ENCODE peak calls at places on chromosome 14, in nine cellular contexts. T, I, S, N, J, Y, Z, R and A are unnamed samples.
A peak's percentile ranks its signal among the peaks of the same experiment; 100 is the strongest.

GRCh38 chr14:42884100-42884499 is 1277.4 kb downstream of the LRFN5 start:
- DNase-seq in T (no peak), S (no peak), I (no peak), J (no peak), N (no peak), Y (no peak), R (peak; percentile 79), Z (no peak), A (no peak)

GRCh38 chr14:102907303-102907844 is 15.1 kb upstream of the AMN start:
- DNase-seq in S (no peak), I (no peak), N (no peak), Z (no peak), Y (no peak), R (no peak), J (no peak), T (no peak), A (no peak)

GRCh38 chr14:89444536-89445125 is 27.6 kb upstream of the FOXN3 start:
- DNase-seq in Y (no peak), J (no peak), Z (no peak), S (no peak), I (no peak), N (no peak), R (no peak), T (no peak), A (no peak)

GRCh38 chr14:67186789-67187188 is 2.5 kb upstream of the GARIN2 start:
- DNase-seq in J (no peak), S (no peak), I (no peak), Y (no peak), R (no peak), T (no peak), Z (peak; percentile 14), N (no peak), A (no peak)

GRCh38 chr14:92600318-92601053 is 86.9 kb downstream of the RIN3 start:
- DNase-seq in J (no peak), Y (no peak), R (no peak), Z (no peak), T (no peak), N (peak; percentile 77), I (no peak), S (peak; percentile 66), A (no peak)

GRCh38 chr14:104396682-104397470 is 182.7 kb upstream of the C14orf180 start:
- DNase-seq in T (no peak), I (no peak), N (no peak), S (no peak), J (no peak), Z (no peak), R (no peak), Y (no peak), A (no peak)

GRCh38 chr14:86796221-86797074 is 1196.5 kb downstream of the GALC start:
- DNase-seq in I (no peak), R (no peak), S (no peak), Y (no peak), J (no peak), T (peak; percentile 42), N (no peak), Z (no peak), A (no peak)

GRCh38 chr14:77376380-77376770 is 519 bp downstream of the TMED8 start:
- DNase-seq in Z (peak; percentile 26), N (no peak), J (peak; percentile 39), S (peak; percentile 29), Y (no peak), T (no peak), I (peak; percentile 31), R (no peak), A (no peak)

GRCh38 chr14:89190779-89191513 is 226.1 kb downstream of the FOXN3 start:
- DNase-seq in T (no peak), N (no peak), S (no peak), I (no peak), Y (no peak), Z (no peak), R (no peak), J (no peak), A (no peak)

GRCh38 chr14:68822132-68822651 is 29.3 kb upstream of the ZFP36L1 start:
- DNase-seq in R (no peak), Y (no peak), T (no peak), J (no peak), N (no peak), I (peak; percentile 72), S (no peak), Z (no peak), A (peak; percentile 34)

GRCh38 chr14:86799244-86799647 is 1193.7 kb downstream of the GALC start:
- DNase-seq in N (peak; percentile 95), S (no peak), Y (no peak), T (peak; percentile 51), Z (no peak), I (no peak), R (peak; percentile 92), J (no peak), A (no peak)

GRCh38 chr14:89773644-89774316 is 180.8 kb downstream of the EFCAB11 start:
- DNase-seq in T (no peak), R (no peak), N (no peak), J (no peak), Z (peak; percentile 53), S (peak; percentile 51), Y (no peak), I (peak; percentile 56), A (no peak)

GRCh38 chr14:65179918-65180724 is 77.8 kb upstream of the MAX start:
- DNase-seq in Z (peak; percentile 42), R (peak; percentile 65), J (no peak), S (peak; percentile 49), Y (no peak), N (peak; percentile 65), T (peak; percentile 37), I (peak; percentile 65), A (no peak)

GRCh38 chr14:96761066-96761465 is 36.1 kb upstream of the VRK1 start:
- DNase-seq in T (no peak), N (no peak), Y (no peak), Z (no peak), I (no peak), J (no peak), S (no peak), R (no peak), A (no peak)

DNA sequence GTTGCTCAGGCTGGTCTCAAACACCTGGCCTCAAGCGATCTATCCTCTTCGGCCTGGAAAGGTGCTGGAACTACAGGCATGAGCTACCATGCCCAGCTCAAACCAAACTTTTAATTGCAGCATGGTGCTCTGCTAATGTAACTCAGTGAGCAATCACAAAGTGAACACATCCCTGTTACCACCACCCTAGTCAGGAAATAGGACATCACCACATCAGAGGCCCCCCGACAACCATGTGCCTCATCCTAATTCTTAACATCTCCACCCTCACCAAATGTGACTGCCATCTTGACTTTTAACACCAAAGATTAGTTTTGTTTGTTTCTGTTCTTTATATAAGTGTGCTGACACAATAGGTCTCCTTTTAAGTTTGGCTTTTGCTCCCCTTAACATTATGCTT is 22.8 kb upstream of the SDR39U1 start:
- DNase-seq in J (no peak), T (no peak), Z (no peak), I (no peak), S (no peak), N (no peak), Y (no peak), R (no peak), A (no peak)
- TF ChIP-seq CTCF in J (no peak), T (no peak), Z (no peak), I (no peak), S (no peak), N (no peak), Y (no peak), R (no peak), A (no peak)

GRCh38 chr14:61753631-61754030 is 8.6 kb upstream of the SNAPC1 start:
- DNase-seq in Y (no peak), I (no peak), S (no peak), Z (no peak), N (no peak), J (no peak), T (no peak), R (no peak), A (no peak)
- TF ChIP-seq CTCF in Y (no peak), I (peak; percentile 24), S (no peak), Z (no peak), N (peak; percentile 10), J (peak; percentile 44), T (peak; percentile 1), R (peak; percentile 31), A (no peak)

DNA sequence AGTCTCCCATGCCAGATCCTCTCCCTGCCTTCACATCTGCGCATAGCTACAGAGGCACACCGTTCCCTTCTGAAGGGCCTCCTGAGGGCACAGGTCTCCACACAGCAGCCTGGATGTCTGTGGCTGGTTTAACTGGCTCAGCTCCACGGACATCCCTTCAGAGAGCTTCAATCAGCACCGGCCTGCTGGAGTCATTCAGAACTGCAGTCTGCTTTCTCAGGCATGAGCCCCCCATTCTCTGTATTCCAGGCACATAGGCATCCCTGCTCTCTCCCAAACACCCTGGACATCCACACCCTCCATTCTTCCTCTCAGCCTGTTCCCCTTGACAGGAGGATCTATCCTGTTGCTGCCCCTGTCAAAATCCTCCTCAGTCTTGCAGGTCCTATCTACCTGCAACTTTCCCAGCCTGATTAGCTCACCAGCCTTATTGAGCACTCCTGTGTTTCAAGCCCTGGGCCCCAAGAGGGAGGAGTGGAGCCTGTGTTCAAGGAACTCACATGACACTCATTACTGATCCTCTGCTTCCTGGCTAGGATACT is 2.9 kb upstream of the DHRS2 start:
- DNase-seq in J (no peak), Z (no peak), N (no peak), T (no peak), R (no peak), Y (no peak), I (peak; percentile 12), S (peak; percentile 18), A (no peak)
- TF ChIP-seq CTCF in J (no peak), Z (no peak), N (no peak), T (no peak), R (no peak), Y (no peak), I (no peak), S (no peak), A (no peak)

GRCh38 chr14:75427482-75428229 is at the start of gene JDP2:
- DNase-seq in Z (peak; percentile 94), R (peak; percentile 55), Y (peak; percentile 82), T (peak; percentile 67), S (peak; percentile 64), J (peak; percentile 69), N (peak; percentile 38), I (peak; percentile 62), A (peak; percentile 83)
- TF ChIP-seq CTCF in Z (no peak), R (peak; percentile 14), Y (no peak), T (no peak), S (no peak), J (no peak), N (peak; percentile 17), I (peak; percentile 1), A (peak; percentile 35)

DNA sequence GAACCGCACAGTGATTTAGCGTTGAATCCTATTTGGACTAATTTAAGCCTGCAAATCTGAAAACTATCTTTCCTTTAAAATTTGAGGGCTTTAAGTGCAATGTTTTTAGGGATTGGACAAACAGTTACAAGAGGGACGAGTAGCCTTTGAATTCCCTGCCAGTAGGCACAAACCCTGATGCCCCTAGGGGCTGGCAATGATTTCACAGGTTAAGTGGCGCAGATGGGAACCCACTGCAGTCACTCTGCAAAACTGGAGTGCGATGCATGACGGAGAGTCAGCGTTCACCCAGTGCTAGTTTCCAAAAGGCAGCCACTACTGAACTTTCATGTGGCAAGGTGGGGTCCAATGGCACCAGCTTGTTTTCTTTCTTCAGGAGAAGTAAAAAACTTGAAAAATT is 99.4 kb upstream of the FRMD6 start:
- DNase-seq in N (no peak), R (no peak), Y (no peak), S (no peak), J (no peak), I (no peak), T (no peak), Z (no peak), A (no peak)
- TF ChIP-seq CTCF in N (no peak), R (peak; percentile 9), Y (no peak), S (no peak), J (no peak), I (no peak), T (peak; percentile 1), Z (no peak), A (peak; percentile 49)